ENCODE peak calls at places on chromosomes 12 and 14, in eight cellular contexts. One of them, this sample, is unnamed. For H3K27me3, the result is how much of the 10 kb centered on the place peaks cover.

GRCh38 chr14:34781242-34781641 is 66.8 kb upstream of the CFL2 start:
- DNase-seq in tibial artery: no peak
- DNase-seq in right cardiac atrium: no peak
- DNase-seq in ovary: no peak
- DNase-seq in endothelial cell of umbilical vein: peak
- DNase-seq in sigmoid colon: no peak
- DNase-seq in tibial nerve: no peak
- DNase-seq in lower lobe of right lung: no peak
- DNase-seq in this sample: no peak

GRCh38 chr12:98399532-98399931 is 115.9 kb upstream of the TMPO start:
- DNase-seq in tibial artery: no peak
- DNase-seq in right cardiac atrium: no peak
- DNase-seq in sigmoid colon: no peak
- DNase-seq in lower lobe of right lung: no peak
- DNase-seq in tibial nerve: no peak
- DNase-seq in endothelial cell of umbilical vein: peak
- DNase-seq in ovary: no peak
- DNase-seq in this sample: peak

GRCh38 chr12:102427542-102427923 is 52.8 kb downstream of the IGF1 start:
- DNase-seq in right cardiac atrium: peak
- DNase-seq in sigmoid colon: peak
- DNase-seq in ovary: peak
- DNase-seq in lower lobe of right lung: no peak
- DNase-seq in endothelial cell of umbilical vein: no peak
- DNase-seq in tibial artery: no peak
- DNase-seq in tibial nerve: no peak
- DNase-seq in this sample: no peak

GRCh38 chr14:75217508-75218206 is 41.2 kb upstream of the TMED10 start:
- DNase-seq in tibial artery: no peak
- DNase-seq in tibial nerve: no peak
- DNase-seq in sigmoid colon: no peak
- DNase-seq in lower lobe of right lung: no peak
- DNase-seq in ovary: no peak
- DNase-seq in right cardiac atrium: no peak
- DNase-seq in endothelial cell of umbilical vein: no peak
- DNase-seq in this sample: no peak

GRCh38 chr12:2163172-2163927 is 110.6 kb downstream of the CACNA1C start:
- DNase-seq in endothelial cell of umbilical vein: no peak
- DNase-seq in right cardiac atrium: peak
- DNase-seq in lower lobe of right lung: peak
- DNase-seq in tibial nerve: peak
- DNase-seq in tibial artery: peak
- DNase-seq in sigmoid colon: peak
- DNase-seq in ovary: peak
- DNase-seq in this sample: no peak

GRCh38 chr12:67826946-67827719 is 162.1 kb upstream of the IFNG-AS1 start:
- DNase-seq in ovary: no peak
- DNase-seq in lower lobe of right lung: no peak
- DNase-seq in tibial nerve: no peak
- DNase-seq in sigmoid colon: no peak
- DNase-seq in tibial artery: no peak
- DNase-seq in endothelial cell of umbilical vein: no peak
- DNase-seq in right cardiac atrium: no peak
- DNase-seq in this sample: no peak

GRCh38 chr14:53696217-53696965 is 260.2 kb downstream of the BMP4 start:
- DNase-seq in tibial nerve: no peak
- DNase-seq in right cardiac atrium: no peak
- DNase-seq in ovary: no peak
- DNase-seq in endothelial cell of umbilical vein: peak
- DNase-seq in sigmoid colon: no peak
- DNase-seq in tibial artery: no peak
- DNase-seq in lower lobe of right lung: no peak
- DNase-seq in this sample: no peak

GRCh38 chr12:95546491-95546813 is 4.8 kb downstream of the USP44 start:
- DNase-seq in tibial nerve: no peak
- DNase-seq in sigmoid colon: no peak
- DNase-seq in tibial artery: no peak
- DNase-seq in ovary: no peak
- DNase-seq in endothelial cell of umbilical vein: no peak
- DNase-seq in lower lobe of right lung: no peak
- DNase-seq in right cardiac atrium: no peak
- DNase-seq in this sample: no peak

GRCh38 chr12:88501976-88502938 is 78.0 kb downstream of the KITLG start:
- DNase-seq in sigmoid colon: no peak
- DNase-seq in lower lobe of right lung: no peak
- DNase-seq in right cardiac atrium: no peak
- DNase-seq in endothelial cell of umbilical vein: no peak
- DNase-seq in tibial artery: no peak
- DNase-seq in ovary: no peak
- DNase-seq in tibial nerve: no peak
- DNase-seq in this sample: no peak

GRCh38 chr12:113478351-113479011 is 6.8 kb upstream of the LHX5 start:
- DNase-seq in tibial artery: no peak
- DNase-seq in sigmoid colon: no peak
- DNase-seq in ovary: no peak
- DNase-seq in right cardiac atrium: no peak
- DNase-seq in tibial nerve: no peak
- DNase-seq in lower lobe of right lung: no peak
- DNase-seq in endothelial cell of umbilical vein: no peak
- DNase-seq in this sample: no peak

GRCh38 chr12:113476093-113476986 is 4.7 kb upstream of the LHX5 start:
- DNase-seq in lower lobe of right lung: no peak
- DNase-seq in right cardiac atrium: no peak
- DNase-seq in endothelial cell of umbilical vein: no peak
- DNase-seq in sigmoid colon: no peak
- DNase-seq in ovary: no peak
- DNase-seq in tibial nerve: no peak
- DNase-seq in tibial artery: no peak
- DNase-seq in this sample: no peak

GRCh38 chr12:113479193-113479577 is 7.5 kb upstream of the LHX5 start:
- DNase-seq in tibial nerve: no peak
- DNase-seq in right cardiac atrium: no peak
- DNase-seq in endothelial cell of umbilical vein: no peak
- DNase-seq in sigmoid colon: no peak
- DNase-seq in tibial artery: no peak
- DNase-seq in ovary: no peak
- DNase-seq in lower lobe of right lung: no peak
- DNase-seq in this sample: no peak

GRCh38 chr12:113477171-113477841 is 5.6 kb upstream of the LHX5 start:
- DNase-seq in endothelial cell of umbilical vein: no peak
- DNase-seq in lower lobe of right lung: no peak
- DNase-seq in sigmoid colon: no peak
- DNase-seq in ovary: no peak
- DNase-seq in right cardiac atrium: no peak
- DNase-seq in tibial artery: no peak
- DNase-seq in tibial nerve: no peak
- DNase-seq in this sample: no peak

GRCh38 chr12:113477842-113478215 is 6.2 kb upstream of the LHX5 start:
- DNase-seq in tibial nerve: no peak
- DNase-seq in right cardiac atrium: no peak
- DNase-seq in ovary: no peak
- DNase-seq in lower lobe of right lung: no peak
- DNase-seq in endothelial cell of umbilical vein: no peak
- DNase-seq in tibial artery: no peak
- DNase-seq in sigmoid colon: no peak
- DNase-seq in this sample: no peak
- H3K27me3 ChIP-seq in tibial nerve: half or more
- H3K27me3 ChIP-seq in right cardiac atrium: under half
- H3K27me3 ChIP-seq in ovary: under half
- H3K27me3 ChIP-seq in lower lobe of right lung: half or more
- H3K27me3 ChIP-seq in endothelial cell of umbilical vein: half or more
- H3K27me3 ChIP-seq in tibial artery: under half
- H3K27me3 ChIP-seq in sigmoid colon: half or more
- H3K27me3 ChIP-seq in this sample: half or more

GRCh38 chr12:52631264-52631663 is 12.9 kb upstream of the KRT73 start:
- DNase-seq in endothelial cell of umbilical vein: no peak
- DNase-seq in sigmoid colon: no peak
- DNase-seq in lower lobe of right lung: no peak
- DNase-seq in ovary: no peak
- DNase-seq in tibial artery: peak
- DNase-seq in tibial nerve: no peak
- DNase-seq in right cardiac atrium: no peak
- DNase-seq in this sample: no peak
- H3K27me3 ChIP-seq in endothelial cell of umbilical vein: under half
- H3K27me3 ChIP-seq in sigmoid colon: under half
- H3K27me3 ChIP-seq in lower lobe of right lung: under half
- H3K27me3 ChIP-seq in ovary: under half
- H3K27me3 ChIP-seq in tibial artery: under half
- H3K27me3 ChIP-seq in tibial nerve: under half
- H3K27me3 ChIP-seq in right cardiac atrium: under half
- H3K27me3 ChIP-seq in this sample: under half

DNA sequence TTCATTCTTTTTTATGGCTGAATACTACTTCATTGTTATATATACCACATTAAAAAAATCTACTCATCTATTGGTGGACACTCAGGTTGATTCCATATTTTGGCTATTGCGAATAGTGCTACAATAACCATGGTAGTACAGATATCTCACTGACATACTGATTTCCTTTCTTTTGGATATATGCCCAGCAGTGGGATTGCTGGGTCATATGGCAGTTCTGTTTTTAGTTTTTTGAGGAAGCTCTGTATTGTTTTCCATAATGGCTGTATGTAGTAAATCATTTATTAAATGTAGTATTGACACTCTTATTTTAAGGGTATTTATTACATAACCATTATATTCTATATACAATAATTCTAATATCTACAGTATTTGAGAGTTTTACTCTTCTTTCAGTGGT is 43.7 kb downstream of the PTCSC3 start:
- DNase-seq in tibial artery: no peak
- DNase-seq in endothelial cell of umbilical vein: no peak
- DNase-seq in tibial nerve: no peak
- DNase-seq in sigmoid colon: no peak
- DNase-seq in right cardiac atrium: no peak
- DNase-seq in ovary: no peak
- DNase-seq in lower lobe of right lung: no peak
- DNase-seq in this sample: no peak
- H3K27me3 ChIP-seq in tibial artery: under half
- H3K27me3 ChIP-seq in endothelial cell of umbilical vein: under half
- H3K27me3 ChIP-seq in tibial nerve: under half
- H3K27me3 ChIP-seq in sigmoid colon: under half
- H3K27me3 ChIP-seq in right cardiac atrium: under half
- H3K27me3 ChIP-seq in ovary: under half
- H3K27me3 ChIP-seq in lower lobe of right lung: under half
- H3K27me3 ChIP-seq in this sample: under half

GRCh38 chr14:94348836-94349235 is 25.7 kb upstream of the SERPINA6 start:
- DNase-seq in endothelial cell of umbilical vein: no peak
- DNase-seq in tibial artery: no peak
- DNase-seq in tibial nerve: no peak
- DNase-seq in lower lobe of right lung: no peak
- DNase-seq in right cardiac atrium: no peak
- DNase-seq in sigmoid colon: no peak
- DNase-seq in ovary: no peak
- DNase-seq in this sample: no peak
- H3K27me3 ChIP-seq in endothelial cell of umbilical vein: under half
- H3K27me3 ChIP-seq in tibial artery: under half
- H3K27me3 ChIP-seq in tibial nerve: under half
- H3K27me3 ChIP-seq in lower lobe of right lung: under half
- H3K27me3 ChIP-seq in right cardiac atrium: under half
- H3K27me3 ChIP-seq in sigmoid colon: under half
- H3K27me3 ChIP-seq in ovary: under half
- H3K27me3 ChIP-seq in this sample: under half

DNA sequence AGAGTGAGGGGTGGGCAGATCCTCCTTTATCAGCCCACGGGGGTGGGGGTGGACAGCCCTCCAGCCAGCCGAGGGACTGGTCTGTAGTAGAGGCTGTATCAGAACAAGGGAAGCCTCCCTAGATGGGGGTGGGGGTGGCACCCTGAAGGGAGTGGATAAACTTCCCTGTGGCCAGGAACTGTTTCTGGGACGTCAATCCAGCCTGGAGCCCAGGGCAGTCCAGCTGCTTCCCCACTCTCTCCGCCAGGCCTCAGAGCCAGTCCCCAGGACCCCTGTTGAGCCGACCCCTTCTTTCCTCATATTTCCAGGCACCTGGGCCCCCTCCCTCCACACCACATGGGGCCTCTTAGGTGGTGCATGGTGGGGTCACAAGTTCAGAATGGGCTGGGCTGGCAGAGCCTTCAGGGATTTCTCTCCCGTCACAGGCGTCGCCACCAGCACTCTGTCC is 6.7 kb downstream of the PLD4 start:
- DNase-seq in ovary: no peak
- DNase-seq in sigmoid colon: peak
- DNase-seq in tibial nerve: no peak
- DNase-seq in lower lobe of right lung: peak
- DNase-seq in right cardiac atrium: no peak
- DNase-seq in endothelial cell of umbilical vein: no peak
- DNase-seq in tibial artery: no peak
- DNase-seq in this sample: no peak
- H3K27me3 ChIP-seq in ovary: under half
- H3K27me3 ChIP-seq in sigmoid colon: under half
- H3K27me3 ChIP-seq in tibial nerve: under half
- H3K27me3 ChIP-seq in lower lobe of right lung: under half
- H3K27me3 ChIP-seq in right cardiac atrium: under half
- H3K27me3 ChIP-seq in endothelial cell of umbilical vein: under half
- H3K27me3 ChIP-seq in tibial artery: under half
- H3K27me3 ChIP-seq in this sample: under half